ENCODE peak calls at places on chromosomes 1 and 21, in four cellular contexts. M is HFF-Myc, U is NCI-H345, B is endodermal cell. S is an unnamed sample.

GRCh38 chr1:172658871-172659453 is at the start of gene FASLG:
- DNase-seq in M (no peak), U (no peak), B (no peak), S (no peak)

GRCh38 chr1:42423621-42424200 is 32.1 kb downstream of the ZMYND12 start:
- DNase-seq in B (no peak), M (no peak), U (no peak), S (no peak)

GRCh38 chr1:208142632-208143390 is 101.4 kb downstream of the PLXNA2 start:
- DNase-seq in B (no peak), M (no peak), U (no peak), S (no peak)

GRCh38 chr1:34863501-34863900 is 4.0 kb upstream of the SMIM12 start:
- DNase-seq in M (no peak), U (no peak), B (no peak), S (no peak)

GRCh38 chr1:177591155-177591554 is 378.7 kb downstream of the SEC16B start:
- DNase-seq in U (no peak), B (no peak), M (no peak), S (no peak)

GRCh38 chr1:2275796-2276536 is 47.8 kb downstream of the SKI start:
- DNase-seq in M (no peak), U (peak; percentile 21), B (no peak), S (no peak)

GRCh38 chr1:228318823-228319241 is 87.8 kb downstream of the TRIM11 start:
- DNase-seq in B (peak; percentile 28), M (no peak), U (no peak), S (no peak)

GRCh38 chr21:35400233-35400939 is 351.3 kb upstream of the RUNX1 start:
- DNase-seq in U (peak; percentile 85), M (peak; percentile 17), B (peak; percentile 57), S (no peak)

GRCh38 chr1:26991310-26992116 is 2.0 kb upstream of the TRNP1 start:
- DNase-seq in U (no peak), M (peak; percentile 99), B (peak; percentile 65), S (no peak)

GRCh38 chr1:45772971-45773370 is 22.5 kb upstream of the IPP start:
- DNase-seq in B (no peak), M (no peak), U (no peak), S (no peak)

GRCh38 chr1:243542726-243543415 is 287.0 kb downstream of the SDCCAG8 start:
- DNase-seq in B (no peak), M (no peak), U (no peak), S (no peak)

GRCh38 chr1:231705860-231706553 is 79.4 kb downstream of the DISC1 start:
- DNase-seq in U (no peak), M (no peak), B (no peak), S (no peak)

GRCh38 chr1:9191216-9191615 is 43.4 kb upstream of the H6PD start:
- DNase-seq in M (no peak), U (no peak), B (no peak), S (no peak)

GRCh38 chr1:96236156-96236739 is 485.3 kb upstream of the PTBP2 start:
- DNase-seq in B (peak; percentile 65), M (peak; percentile 44), U (peak; percentile 51), S (peak; percentile 17)

GRCh38 chr1:117181630-117182041 is 29.1 kb downstream of the VTCN1 start:
- DNase-seq in B (no peak), M (no peak), U (no peak), S (no peak)

GRCh38 chr1:70204578-70204977 is 801 bp downstream of the LRRC40 start:
- DNase-seq in M (no peak), B (no peak), U (no peak), S (no peak)

GRCh38 chr1:166952002-166952746 is 23.2 kb downstream of the ILDR2 start:
- DNase-seq in M (peak; percentile 7), U (no peak), B (no peak), S (no peak)

GRCh38 chr1:93349231-93350135 is 3.8 kb downstream of the DR1 start:
- DNase-seq in B (no peak), U (no peak), M (no peak), S (no peak)

GRCh38 chr1:162283657-162284056 is 93.0 kb downstream of the SPATA46 start:
- DNase-seq in B (no peak), M (no peak), U (no peak), S (no peak)

GRCh38 chr1:117857434-117857833 is 72.0 kb downstream of the GDAP2 start:
- DNase-seq in U (peak; percentile 13), M (peak; percentile 15), B (no peak), S (no peak)

GRCh38 chr21:37665230-37666024 is 250.8 kb downstream of the KCNJ6 start:
- DNase-seq in B (no peak), U (no peak), M (no peak), S (no peak)

GRCh38 chr1:87902830-87903614 is 574.3 kb downstream of the LMO4 start:
- DNase-seq in B (no peak), M (no peak), U (no peak), S (no peak)

GRCh38 chr21:46079357-46080170 is 18.3 kb upstream of the COL6A2 start:
- DNase-seq in M (peak; percentile 97), U (no peak), B (peak; percentile 42), S (peak; percentile 87)

GRCh38 chr1:82000221-82000620 is 199.5 kb downstream of the ADGRL2 start:
- DNase-seq in M (no peak), B (no peak), U (no peak), S (no peak)

GRCh38 chr1:59115865-59116264 is 181.0 kb upstream of the FGGY start:
- DNase-seq in M (no peak), B (no peak), U (no peak), S (no peak)

GRCh38 chr1:229091721-229092136 is 179.2 kb upstream of the RAB4A start:
- DNase-seq in U (peak; percentile 38), M (no peak), B (peak; percentile 62), S (no peak)

GRCh38 chr1:193058529-193059281 is 455 bp downstream of the UCHL5 start:
- DNase-seq in U (peak; percentile 41), B (no peak), M (no peak), S (no peak)

GRCh38 chr1:10339815-10340214 is 59.0 kb upstream of the PGD start:
- DNase-seq in M (peak; percentile 10), U (no peak), B (peak; percentile 84), S (no peak)

GRCh38 chr1:58528518-58528917 is 18.0 kb downstream of the OMA1 start:
- DNase-seq in U (no peak), B (no peak), M (no peak), S (peak; percentile 42)

GRCh38 chr1:170592591-170593111 is 60.7 kb downstream of the GORAB start:
- DNase-seq in U (no peak), B (no peak), M (peak; percentile 26), S (peak; percentile 87)

S was measured in BJ.